ENCODE peak calls at places on chromosomes 16 and 17, in ten cellular contexts. One of them, this sample, is unnamed.

GRCh38 chr17:1491406-1492248 is 859 bp downstream of the MYO1C start:
- DNase-seq in T-helper 17 cell: no peak
- DNase-seq in HS-27A: no peak
- DNase-seq in NCI-H748 treated with DMSO at 0.1 percent for 48 hours: no peak
- DNase-seq in PC-3: peak; percentile 52
- DNase-seq in AML-193: no peak
- DNase-seq in SJSA1: no peak
- DNase-seq in stimulated activated CD4-positive, alpha-beta T cell treated with anti-CD3 and anti-CD28 coated beads, Interleukin-2, amount 100 ng/mL, for 48 hours: no peak
- DNase-seq in HFF-Myc: no peak
- DNase-seq in stromal cell of bone marrow: peak; percentile 28
- DNase-seq in this sample: peak; percentile 51

GRCh38 chr16:23434380-23434779 is 18.6 kb downstream of the COG7 start:
- DNase-seq in AML-193: peak; percentile 82
- DNase-seq in stimulated activated CD4-positive, alpha-beta T cell treated with anti-CD3 and anti-CD28 coated beads, Interleukin-2, amount 100 ng/mL, for 48 hours: peak; percentile 8
- DNase-seq in HFF-Myc: peak; percentile 47
- DNase-seq in HS-27A: no peak
- DNase-seq in NCI-H748 treated with DMSO at 0.1 percent for 48 hours: peak; percentile 69
- DNase-seq in PC-3: peak; percentile 71
- DNase-seq in SJSA1: no peak
- DNase-seq in stromal cell of bone marrow: peak; percentile 44
- DNase-seq in T-helper 17 cell: no peak
- DNase-seq in this sample: peak; percentile 73

GRCh38 chr16:4862639-4863038 is 15.4 kb downstream of the UBN1 start:
- DNase-seq in HS-27A: no peak
- DNase-seq in AML-193: no peak
- DNase-seq in PC-3: peak; percentile 62
- DNase-seq in HFF-Myc: no peak
- DNase-seq in SJSA1: no peak
- DNase-seq in T-helper 17 cell: no peak
- DNase-seq in stromal cell of bone marrow: no peak
- DNase-seq in stimulated activated CD4-positive, alpha-beta T cell treated with anti-CD3 and anti-CD28 coated beads, Interleukin-2, amount 100 ng/mL, for 48 hours: no peak
- DNase-seq in NCI-H748 treated with DMSO at 0.1 percent for 48 hours: no peak
- DNase-seq in this sample: no peak

GRCh38 chr16:74169687-74170522 is 126.7 kb upstream of the PSMD7 start:
- DNase-seq in HFF-Myc: peak; percentile 68
- DNase-seq in stimulated activated CD4-positive, alpha-beta T cell treated with anti-CD3 and anti-CD28 coated beads, Interleukin-2, amount 100 ng/mL, for 48 hours: no peak
- DNase-seq in SJSA1: no peak
- DNase-seq in HS-27A: no peak
- DNase-seq in AML-193: no peak
- DNase-seq in NCI-H748 treated with DMSO at 0.1 percent for 48 hours: no peak
- DNase-seq in PC-3: peak; percentile 2
- DNase-seq in T-helper 17 cell: no peak
- DNase-seq in stromal cell of bone marrow: no peak
- DNase-seq in this sample: no peak

GRCh38 chr17:28898261-28898955 is 875 bp upstream of the FLOT2 start:
- DNase-seq in HS-27A: no peak
- DNase-seq in HFF-Myc: no peak
- DNase-seq in stimulated activated CD4-positive, alpha-beta T cell treated with anti-CD3 and anti-CD28 coated beads, Interleukin-2, amount 100 ng/mL, for 48 hours: no peak
- DNase-seq in T-helper 17 cell: no peak
- DNase-seq in SJSA1: no peak
- DNase-seq in PC-3: no peak
- DNase-seq in stromal cell of bone marrow: no peak
- DNase-seq in AML-193: no peak
- DNase-seq in NCI-H748 treated with DMSO at 0.1 percent for 48 hours: no peak
- DNase-seq in this sample: no peak

GRCh38 chr16:66946974-66947301 is 11.6 kb downstream of the CES2 start:
- DNase-seq in HS-27A: no peak
- DNase-seq in PC-3: no peak
- DNase-seq in T-helper 17 cell: no peak
- DNase-seq in HFF-Myc: no peak
- DNase-seq in AML-193: no peak
- DNase-seq in SJSA1: no peak
- DNase-seq in stimulated activated CD4-positive, alpha-beta T cell treated with anti-CD3 and anti-CD28 coated beads, Interleukin-2, amount 100 ng/mL, for 48 hours: no peak
- DNase-seq in NCI-H748 treated with DMSO at 0.1 percent for 48 hours: no peak
- DNase-seq in stromal cell of bone marrow: no peak
- DNase-seq in this sample: no peak

GRCh38 chr17:17269926-17270773 is 10.9 kb downstream of the COPS3 start:
- DNase-seq in PC-3: peak; percentile 37
- DNase-seq in SJSA1: no peak
- DNase-seq in NCI-H748 treated with DMSO at 0.1 percent for 48 hours: no peak
- DNase-seq in stimulated activated CD4-positive, alpha-beta T cell treated with anti-CD3 and anti-CD28 coated beads, Interleukin-2, amount 100 ng/mL, for 48 hours: peak; percentile 13
- DNase-seq in HFF-Myc: no peak
- DNase-seq in T-helper 17 cell: no peak
- DNase-seq in HS-27A: no peak
- DNase-seq in AML-193: peak; percentile 0
- DNase-seq in stromal cell of bone marrow: no peak
- DNase-seq in this sample: no peak

GRCh38 chr17:41434313-41434895 is 6.4 kb downstream of the KRT38 start:
- DNase-seq in SJSA1: no peak
- DNase-seq in NCI-H748 treated with DMSO at 0.1 percent for 48 hours: no peak
- DNase-seq in HFF-Myc: no peak
- DNase-seq in PC-3: no peak
- DNase-seq in stromal cell of bone marrow: no peak
- DNase-seq in AML-193: no peak
- DNase-seq in HS-27A: no peak
- DNase-seq in stimulated activated CD4-positive, alpha-beta T cell treated with anti-CD3 and anti-CD28 coated beads, Interleukin-2, amount 100 ng/mL, for 48 hours: no peak
- DNase-seq in T-helper 17 cell: no peak
- DNase-seq in this sample: no peak

GRCh38 chr17:34236341-34236892 is 18.7 kb upstream of the CCL2 start:
- DNase-seq in T-helper 17 cell: no peak
- DNase-seq in PC-3: no peak
- DNase-seq in HS-27A: no peak
- DNase-seq in stimulated activated CD4-positive, alpha-beta T cell treated with anti-CD3 and anti-CD28 coated beads, Interleukin-2, amount 100 ng/mL, for 48 hours: no peak
- DNase-seq in HFF-Myc: no peak
- DNase-seq in stromal cell of bone marrow: no peak
- DNase-seq in SJSA1: no peak
- DNase-seq in NCI-H748 treated with DMSO at 0.1 percent for 48 hours: no peak
- DNase-seq in AML-193: peak; percentile 66
- DNase-seq in this sample: no peak

GRCh38 chr17:63647065-63647725 is 25.0 kb downstream of the MAP3K3 start:
- DNase-seq in stromal cell of bone marrow: no peak
- DNase-seq in HFF-Myc: no peak
- DNase-seq in T-helper 17 cell: no peak
- DNase-seq in HS-27A: no peak
- DNase-seq in PC-3: peak; percentile 81
- DNase-seq in SJSA1: no peak
- DNase-seq in stimulated activated CD4-positive, alpha-beta T cell treated with anti-CD3 and anti-CD28 coated beads, Interleukin-2, amount 100 ng/mL, for 48 hours: no peak
- DNase-seq in AML-193: no peak
- DNase-seq in NCI-H748 treated with DMSO at 0.1 percent for 48 hours: no peak
- DNase-seq in this sample: no peak

GRCh38 chr16:1747934-1748333 is 23.4 kb downstream of the NME3 start:
- DNase-seq in stimulated activated CD4-positive, alpha-beta T cell treated with anti-CD3 and anti-CD28 coated beads, Interleukin-2, amount 100 ng/mL, for 48 hours: no peak
- DNase-seq in NCI-H748 treated with DMSO at 0.1 percent for 48 hours: no peak
- DNase-seq in HFF-Myc: no peak
- DNase-seq in T-helper 17 cell: no peak
- DNase-seq in stromal cell of bone marrow: no peak
- DNase-seq in PC-3: no peak
- DNase-seq in AML-193: no peak
- DNase-seq in HS-27A: no peak
- DNase-seq in SJSA1: no peak
- DNase-seq in this sample: no peak

GRCh38 chr17:81480140-81480917 is 32.3 kb downstream of the ACTG1 start:
- DNase-seq in SJSA1: peak; percentile 83
- DNase-seq in stimulated activated CD4-positive, alpha-beta T cell treated with anti-CD3 and anti-CD28 coated beads, Interleukin-2, amount 100 ng/mL, for 48 hours: no peak
- DNase-seq in T-helper 17 cell: no peak
- DNase-seq in PC-3: peak; percentile 45
- DNase-seq in AML-193: no peak
- DNase-seq in stromal cell of bone marrow: peak; percentile 76
- DNase-seq in HFF-Myc: no peak
- DNase-seq in HS-27A: no peak
- DNase-seq in NCI-H748 treated with DMSO at 0.1 percent for 48 hours: no peak
- DNase-seq in this sample: no peak

GRCh38 chr17:82881900-82882714 is 42.3 kb upstream of the ZNF750 start:
- DNase-seq in T-helper 17 cell: no peak
- DNase-seq in HFF-Myc: no peak
- DNase-seq in stromal cell of bone marrow: peak; percentile 27
- DNase-seq in SJSA1: no peak
- DNase-seq in HS-27A: no peak
- DNase-seq in AML-193: no peak
- DNase-seq in PC-3: no peak
- DNase-seq in NCI-H748 treated with DMSO at 0.1 percent for 48 hours: no peak
- DNase-seq in stimulated activated CD4-positive, alpha-beta T cell treated with anti-CD3 and anti-CD28 coated beads, Interleukin-2, amount 100 ng/mL, for 48 hours: no peak
- DNase-seq in this sample: no peak

GRCh38 chr17:15381707-15382106 is 40.3 kb upstream of the TEKT3 start:
- DNase-seq in stimulated activated CD4-positive, alpha-beta T cell treated with anti-CD3 and anti-CD28 coated beads, Interleukin-2, amount 100 ng/mL, for 48 hours: no peak
- DNase-seq in SJSA1: no peak
- DNase-seq in HFF-Myc: no peak
- DNase-seq in HS-27A: no peak
- DNase-seq in T-helper 17 cell: no peak
- DNase-seq in PC-3: peak; percentile 91
- DNase-seq in AML-193: no peak
- DNase-seq in NCI-H748 treated with DMSO at 0.1 percent for 48 hours: no peak
- DNase-seq in stromal cell of bone marrow: no peak
- DNase-seq in this sample: no peak

GRCh38 chr17:82194765-82195164 is 17.9 kb downstream of the CCDC57 start:
- DNase-seq in SJSA1: no peak
- DNase-seq in HS-27A: no peak
- DNase-seq in T-helper 17 cell: no peak
- DNase-seq in HFF-Myc: no peak
- DNase-seq in NCI-H748 treated with DMSO at 0.1 percent for 48 hours: no peak
- DNase-seq in stromal cell of bone marrow: no peak
- DNase-seq in PC-3: no peak
- DNase-seq in AML-193: no peak
- DNase-seq in stimulated activated CD4-positive, alpha-beta T cell treated with anti-CD3 and anti-CD28 coated beads, Interleukin-2, amount 100 ng/mL, for 48 hours: no peak
- DNase-seq in this sample: no peak

This sample was measured in RKO.